ENCODE peak calls at places on chromosomes 6 and 20, in nine cellular contexts. V is GM06990, U is stomach, Z is omental fat pad, L is A549, C is tibial artery, T is neural progenitor cell, H is osteoblast, B is fibroblast of pulmonary artery. Y is an unnamed sample.

GRCh38 chr20:63414720-63415417 is 53.7 kb upstream of the CHRNA4 start:
- DNase-seq in V (no peak), U (no peak), Z (no peak), L (no peak), C (no peak), T (no peak), H (no peak), B (no peak), Y (no peak)

GRCh38 chr6:86961432-86962200 is 24.3 kb downstream of the HTR1E start:
- DNase-seq in V (no peak), U (no peak), Z (no peak), L (no peak), C (no peak), T (no peak), H (no peak), B (no peak), Y (no peak)

GRCh38 chr6:136826216-136826615 is 3.8 kb downstream of the PEX7 start:
- DNase-seq in V (no peak), U (no peak), Z (no peak), L (no peak), C (no peak), T (no peak), H (no peak), B (no peak), Y (no peak)

GRCh38 chr20:58854638-58855471 is 2.3 kb downstream of the GNAS start:
- DNase-seq in V (peak), U (no peak), Z (no peak), L (no peak), C (no peak), T (peak), H (no peak), B (no peak), Y (no peak)

GRCh38 chr6:44084231-44085014 is 42.8 kb downstream of the MRPL14 start:
- DNase-seq in V (no peak), U (no peak), Z (no peak), L (no peak), C (no peak), T (peak), H (peak), B (no peak), Y (no peak)

GRCh38 chr6:22906091-22906549 is 336.8 kb downstream of the HDGFL1 start:
- DNase-seq in V (no peak), U (no peak), Z (no peak), L (peak), C (no peak), T (peak), H (peak), B (peak), Y (no peak)

GRCh38 chr6:131250121-131250520 is 114.9 kb downstream of the AKAP7 start:
- DNase-seq in V (peak), U (peak), Z (no peak), L (no peak), C (peak), T (peak), H (peak), B (peak), Y (no peak)

GRCh38 chr6:26454641-26455040 is 3.1 kb upstream of the BTN2A1 start:
- DNase-seq in V (no peak), U (no peak), Z (no peak), L (no peak), C (no peak), T (no peak), H (no peak), B (no peak), Y (no peak)

GRCh38 chr6:16238057-16238657 is at the start of gene GMPR:
- DNase-seq in V (peak), U (peak), Z (peak), L (no peak), C (peak), T (peak), H (peak), B (peak), Y (peak)

GRCh38 chr20:47033665-47034064 is 139.0 kb downstream of the EYA2 start:
- DNase-seq in V (no peak), U (no peak), Z (no peak), L (no peak), C (no peak), T (no peak), H (no peak), B (no peak), Y (no peak)

GRCh38 chr6:1643830-1644445 is 34.2 kb downstream of the FOXC1 start:
- DNase-seq in V (no peak), U (no peak), Z (no peak), L (no peak), C (peak), T (peak), H (peak), B (no peak), Y (no peak)

GRCh38 chr20:48897298-48898044 is 24.0 kb upstream of the ARFGEF2 start:
- DNase-seq in V (no peak), U (no peak), Z (no peak), L (peak), C (peak), T (no peak), H (peak), B (peak), Y (no peak)

GRCh38 chr6:113819169-113819830 is 37.8 kb upstream of the MARCKS start:
- DNase-seq in V (no peak), U (no peak), Z (no peak), L (peak), C (no peak), T (no peak), H (no peak), B (no peak), Y (no peak)

GRCh38 chr20:24998631-24999445 is 6.3 kb upstream of the APMAP start:
- DNase-seq in V (no peak), U (no peak), Z (no peak), L (no peak), C (peak), T (no peak), H (no peak), B (peak), Y (no peak)

GRCh38 chr6:11491998-11492397 is 45.6 kb upstream of the TMEM170B start:
- DNase-seq in V (peak), U (no peak), Z (no peak), L (no peak), C (no peak), T (no peak), H (no peak), B (no peak), Y (peak)

GRCh38 chr6:161128680-161129196 is 137.2 kb downstream of the MAP3K4 start:
- DNase-seq in V (no peak), U (no peak), Z (no peak), L (no peak), C (no peak), T (no peak), H (no peak), B (peak), Y (no peak)

GRCh38 chr6:144667517-144667916 is 382.4 kb downstream of the UTRN start:
- DNase-seq in V (no peak), U (no peak), Z (no peak), L (no peak), C (no peak), T (no peak), H (no peak), B (no peak), Y (no peak)

GRCh38 chr6:105363100-105363754 is 39.7 kb downstream of the PREP start:
- DNase-seq in V (no peak), U (no peak), Z (no peak), L (no peak), C (no peak), T (peak), H (no peak), B (peak), Y (no peak)

GRCh38 chr6:157265630-157266029 is 57.7 kb downstream of the TMEM242 start:
- DNase-seq in V (no peak), U (no peak), Z (no peak), L (no peak), C (peak), T (no peak), H (peak), B (no peak), Y (no peak)

GRCh38 chr6:149913542-149914240 is 9.2 kb downstream of the RAET1G start:
- DNase-seq in V (no peak), U (no peak), Z (no peak), L (no peak), C (no peak), T (no peak), H (no peak), B (no peak), Y (no peak)

GRCh38 chr6:52390361-52390727 is 28.4 kb downstream of the PAQR8 start:
- DNase-seq in V (no peak), U (no peak), Z (no peak), L (no peak), C (no peak), T (no peak), H (no peak), B (peak), Y (peak)

GRCh38 chr6:106959985-106960384 is 14.5 kb downstream of the CD24 start:
- DNase-seq in V (no peak), U (no peak), Z (no peak), L (no peak), C (no peak), T (no peak), H (no peak), B (no peak), Y (no peak)

GRCh38 chr6:55694148-55694547 is 115.2 kb upstream of the HMGCLL1 start:
- DNase-seq in V (no peak), U (no peak), Z (no peak), L (no peak), C (no peak), T (peak), H (no peak), B (peak), Y (no peak)

GRCh38 chr6:100472674-100473073 is 8.0 kb upstream of the SIM1 start:
- DNase-seq in V (no peak), U (no peak), Z (no peak), L (no peak), C (no peak), T (no peak), H (peak), B (no peak), Y (no peak)

GRCh38 chr6:19852090-19852457 is 14.9 kb downstream of the ID4 start:
- DNase-seq in V (no peak), U (no peak), Z (no peak), L (no peak), C (no peak), T (no peak), H (no peak), B (no peak), Y (no peak)
- TF ChIP-seq CTCF in V (no peak), U (no peak), Z (no peak), L (no peak), C (no peak), T (no peak), H (peak), B (no peak), Y (no peak)

DNA sequence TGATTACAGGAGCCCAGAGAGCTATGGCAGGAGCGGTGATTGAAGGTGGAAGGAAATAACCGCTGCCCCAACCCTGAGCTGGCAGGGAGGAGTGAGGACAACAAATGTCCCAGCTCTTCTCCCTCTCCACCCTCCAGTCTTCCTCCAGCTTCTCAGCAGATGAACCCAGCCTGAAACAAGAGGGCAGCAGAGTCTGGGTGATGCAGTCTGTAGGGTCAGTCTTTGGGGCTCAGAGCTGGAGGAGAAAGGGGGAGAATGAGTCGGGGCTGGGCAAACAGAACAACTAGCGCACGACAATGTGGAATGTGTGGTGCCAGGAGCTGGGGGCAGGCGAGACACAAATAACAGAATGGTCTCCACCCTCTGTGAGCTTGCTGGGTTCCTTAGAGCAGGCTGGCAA is 4.5 kb upstream of the GUCA1A start:
- DNase-seq in V (no peak), U (no peak), Z (no peak), L (no peak), C (no peak), T (no peak), H (no peak), B (no peak), Y (no peak)
- TF ChIP-seq CTCF in V (no peak), U (no peak), Z (no peak), L (no peak), C (no peak), T (no peak), H (no peak), B (peak), Y (no peak)

DNA sequence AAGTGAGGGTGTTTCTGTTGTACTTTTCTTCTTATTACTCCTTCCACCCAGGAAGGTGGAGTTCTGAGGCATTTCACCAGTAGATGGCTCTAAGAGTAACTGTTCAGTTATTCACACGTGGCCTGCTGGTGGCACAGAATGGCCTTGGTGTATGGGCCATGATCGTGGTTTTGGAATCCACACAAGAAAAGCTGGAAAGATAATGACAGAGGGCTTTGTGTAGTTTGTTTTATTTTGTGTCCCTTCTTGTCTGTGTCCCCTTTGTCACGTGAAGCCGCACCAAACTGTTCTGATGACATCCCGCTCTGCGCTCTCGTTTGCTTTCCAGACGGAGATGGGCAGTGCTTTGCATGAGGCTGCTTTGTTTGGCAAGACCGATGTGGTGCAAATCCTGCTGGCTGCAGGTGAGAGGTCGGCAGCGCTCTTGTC is 93.4 kb downstream of the ANKS1A start:
- DNase-seq in V (no peak), U (no peak), Z (no peak), L (peak), C (no peak), T (peak), H (peak), B (peak), Y (peak)
- TF ChIP-seq CTCF in V (peak), U (no peak), Z (no peak), L (peak), C (peak), T (peak), H (peak), B (peak), Y (no peak)

GRCh38 chr20:22385602-22386299 is 198.6 kb downstream of the FOXA2 start:
- DNase-seq in V (no peak), U (peak), Z (no peak), L (peak), C (no peak), T (peak), H (no peak), B (peak), Y (no peak)
- TF ChIP-seq CTCF in V (no peak), U (no peak), Z (no peak), L (peak), C (no peak), T (peak), H (no peak), B (peak), Y (no peak)

DNA sequence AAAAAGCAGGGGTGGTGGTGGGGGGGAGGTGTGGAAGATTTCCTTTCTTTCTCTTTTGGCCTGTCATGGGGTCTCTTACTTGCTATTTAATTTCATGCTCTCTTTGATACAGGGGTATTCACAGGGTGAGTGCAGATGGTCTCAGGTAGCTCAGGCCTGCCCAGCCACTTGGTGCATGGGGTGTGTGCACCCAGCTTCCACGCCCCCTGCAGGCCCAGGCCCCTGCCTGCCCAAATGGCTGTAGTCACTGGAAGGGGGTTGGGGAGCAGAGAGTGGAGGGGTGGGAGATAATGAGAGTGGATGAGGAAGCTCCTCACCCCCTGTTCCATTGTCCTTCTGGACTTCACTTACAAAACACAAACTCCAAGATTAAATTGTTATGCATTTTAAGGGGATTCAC is 133.6 kb upstream of the SGK1 start:
- DNase-seq in V (no peak), U (no peak), Z (no peak), L (no peak), C (no peak), T (no peak), H (no peak), B (no peak), Y (no peak)
- TF ChIP-seq CTCF in V (peak), U (no peak), Z (no peak), L (no peak), C (no peak), T (no peak), H (no peak), B (no peak), Y (no peak)

DNA sequence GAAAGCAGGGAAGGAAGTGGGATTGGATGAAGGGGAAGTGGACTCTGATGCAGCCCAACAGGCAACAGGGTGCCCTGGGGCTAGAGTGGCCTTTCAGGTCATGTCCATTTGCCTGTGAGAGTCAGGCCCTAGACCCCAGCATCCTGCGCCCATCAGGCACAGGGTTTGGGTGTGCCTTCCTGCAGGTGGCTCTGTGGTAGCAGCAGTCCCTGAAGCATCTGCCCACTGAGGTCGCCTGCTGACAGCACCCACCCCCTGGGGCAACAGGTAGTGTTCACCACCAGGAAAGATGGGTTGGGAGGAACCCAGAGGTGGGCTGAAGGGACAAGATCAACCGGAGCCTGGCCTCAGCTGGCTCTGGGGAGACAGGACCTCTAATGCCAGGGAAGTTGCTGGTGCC is 3.6 kb downstream of the PACSIN1 start:
- DNase-seq in V (no peak), U (no peak), Z (no peak), L (no peak), C (no peak), T (no peak), H (no peak), B (no peak), Y (no peak)
- TF ChIP-seq CTCF in V (no peak), U (no peak), Z (no peak), L (no peak), C (no peak), T (no peak), H (no peak), B (no peak), Y (no peak)

DNA sequence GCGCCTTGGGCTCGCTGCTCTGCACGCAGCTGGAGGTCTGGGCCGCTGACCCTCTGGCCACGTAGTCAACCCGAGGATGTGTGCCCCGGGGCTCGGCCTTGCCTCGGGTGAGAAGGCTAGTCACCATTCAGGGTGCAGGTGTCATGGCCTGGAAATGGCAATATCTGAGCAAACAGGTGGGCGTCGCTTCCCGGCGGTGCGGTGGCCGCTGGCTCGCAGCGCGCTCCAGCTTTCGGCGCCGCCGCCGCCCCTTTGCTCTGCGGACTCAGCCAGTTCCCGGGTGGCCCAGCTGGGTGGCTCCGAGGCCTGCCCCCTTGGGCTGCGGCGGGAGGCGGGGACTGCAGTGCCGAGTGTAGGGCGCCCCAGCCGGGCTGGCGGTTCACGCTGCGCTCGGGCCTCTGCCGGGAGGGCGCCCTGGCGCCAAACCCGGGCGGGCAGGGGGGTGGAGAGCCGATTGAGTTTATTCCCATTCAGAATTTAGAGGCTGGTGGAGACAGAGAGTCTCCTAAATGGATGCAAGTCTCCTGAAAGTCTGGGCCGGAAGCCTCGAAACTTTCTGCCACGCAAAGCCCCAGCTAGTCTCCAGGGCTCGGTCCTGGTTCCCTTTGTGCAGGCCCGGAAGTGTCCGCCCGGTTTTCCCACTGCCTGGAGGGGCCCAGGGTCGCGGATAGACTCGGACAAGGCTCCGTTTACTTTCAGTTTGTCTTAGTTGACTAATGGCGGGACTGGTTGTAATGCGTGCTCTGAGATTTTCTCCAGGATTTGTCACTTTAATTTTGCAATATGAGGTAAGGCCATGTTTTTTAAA is 11.3 kb upstream of the TFAP2A start:
- DNase-seq in V (peak), U (peak), Z (no peak), L (no peak), C (no peak), T (peak), H (peak), B (no peak), Y (no peak)
- TF ChIP-seq CTCF in V (peak), U (no peak), Z (no peak), L (no peak), C (no peak), T (no peak), H (no peak), B (no peak), Y (no peak)

DNA sequence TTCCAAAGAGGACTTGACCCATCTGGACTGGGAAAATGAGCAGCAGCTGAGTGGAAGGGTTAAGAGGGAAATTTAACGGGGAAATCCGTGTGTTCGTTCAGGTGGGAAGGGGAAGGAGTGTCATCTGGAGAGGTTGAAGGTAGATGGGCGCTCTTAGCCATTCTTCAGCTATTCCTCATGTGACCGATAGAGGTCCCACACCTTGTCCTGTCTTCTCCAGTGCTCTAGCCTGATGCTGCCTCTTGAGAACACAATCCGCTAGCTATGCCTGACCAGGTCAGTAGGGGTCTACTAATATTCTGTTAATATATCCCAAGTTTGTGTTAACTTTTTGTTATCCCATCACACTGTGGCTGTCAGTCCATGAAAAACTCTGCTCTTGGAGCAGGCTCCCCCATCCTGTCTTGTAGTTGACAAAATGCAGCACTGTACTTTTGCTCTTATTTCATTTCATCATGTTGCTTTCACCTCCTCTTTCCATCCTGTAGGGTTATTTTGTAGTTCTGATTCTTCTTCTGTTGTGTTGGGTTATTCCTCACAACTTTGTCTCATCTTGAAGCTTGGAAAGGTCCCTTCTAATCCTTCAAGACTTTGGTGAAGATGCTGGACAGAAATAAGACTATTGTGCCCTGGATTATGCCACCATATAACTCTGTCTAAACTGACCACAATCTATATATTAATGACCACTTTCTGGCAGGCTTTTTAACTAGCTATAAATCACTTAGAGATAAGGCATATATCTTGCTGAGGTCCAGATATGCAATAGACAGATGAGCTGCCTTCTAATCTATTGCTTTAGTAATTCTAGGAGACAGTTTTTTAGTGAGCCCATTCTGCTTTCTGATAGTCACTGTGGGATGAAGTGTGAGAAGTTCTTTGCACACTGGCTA is 123.4 kb upstream of the SUPT3H start:
- DNase-seq in V (no peak), U (no peak), Z (no peak), L (peak), C (no peak), T (peak), H (no peak), B (no peak), Y (no peak)
- TF ChIP-seq CTCF in V (peak), U (no peak), Z (no peak), L (peak), C (no peak), T (peak), H (peak), B (peak), Y (no peak)

GRCh38 chr6:90859612-90860011 is 272.7 kb upstream of the MAP3K7 start:
- DNase-seq in V (no peak), U (no peak), Z (no peak), L (no peak), C (no peak), T (peak), H (no peak), B (no peak), Y (no peak)
- TF ChIP-seq CTCF in V (no peak), U (no peak), Z (no peak), L (no peak), C (no peak), T (peak), H (no peak), B (no peak), Y (no peak)

Y was measured in GM10248.